ENCODE peak calls at places on chromosome 4, in seven cellular contexts. P, I, E, Q, X, D and G are unnamed samples.

GRCh38 chr4:14023036-14023435 is 395.5 kb upstream of the BOD1L1 start:
- DNase-seq in P (no peak), I (peak), E (no peak), Q (no peak), X (peak), D (no peak), G (no peak)

GRCh38 chr4:74005528-74005927 is 7.1 kb upstream of the CXCL5 start:
- DNase-seq in P (no peak), I (no peak), E (no peak), Q (no peak), X (no peak), D (no peak), G (no peak)

GRCh38 chr4:7872264-7872771 is 67.3 kb downstream of the AFAP1 start:
- DNase-seq in P (no peak), I (peak), E (no peak), Q (no peak), X (peak), D (peak), G (no peak)

GRCh38 chr4:130043796-130044195 is 947.8 kb downstream of the C4orf33 start:
- DNase-seq in P (no peak), I (peak), E (no peak), Q (no peak), X (peak), D (no peak), G (no peak)

GRCh38 chr4:186935881-186936280 is 212.2 kb upstream of the FAT1 start:
- DNase-seq in P (no peak), I (no peak), E (no peak), Q (no peak), X (no peak), D (no peak), G (no peak)

GRCh38 chr4:13162886-13163285 is 321.3 kb downstream of the RAB28 start:
- DNase-seq in P (no peak), I (no peak), E (no peak), Q (no peak), X (no peak), D (no peak), G (no peak)

GRCh38 chr4:176769519-176769918 is 23.2 kb downstream of the VEGFC start:
- DNase-seq in P (no peak), I (peak), E (no peak), Q (no peak), X (no peak), D (no peak), G (no peak)

GRCh38 chr4:131001371-131001770 is 1905.4 kb downstream of the C4orf33 start:
- DNase-seq in P (no peak), I (no peak), E (no peak), Q (no peak), X (no peak), D (no peak), G (no peak)

GRCh38 chr4:95358320-95358889 is 190.4 kb downstream of the UNC5C start:
- DNase-seq in P (no peak), I (no peak), E (no peak), Q (no peak), X (no peak), D (no peak), G (no peak)

GRCh38 chr4:175639346-175639745 is 172.7 kb downstream of the GPM6A start:
- DNase-seq in P (no peak), I (no peak), E (no peak), Q (no peak), X (peak), D (no peak), G (no peak)

GRCh38 chr4:54657556-54658313 is at the start of gene KIT:
- DNase-seq in P (peak), I (peak), E (no peak), Q (peak), X (peak), D (no peak), G (no peak)

GRCh38 chr4:15656038-15656470 is 897 bp upstream of the FBXL5 start:
- DNase-seq in P (no peak), I (no peak), E (no peak), Q (no peak), X (peak), D (no peak), G (no peak)

GRCh38 chr4:7684294-7684693 is 249.6 kb upstream of the PSAPL1 start:
- DNase-seq in P (no peak), I (no peak), E (no peak), Q (no peak), X (no peak), D (no peak), G (no peak)

GRCh38 chr4:166512267-166512666 is 639.2 kb downstream of the TLL1 start:
- DNase-seq in P (no peak), I (no peak), E (no peak), Q (no peak), X (no peak), D (no peak), G (no peak)

GRCh38 chr4:3232001-3232400 is 17.0 kb upstream of the MSANTD1 start:
- DNase-seq in P (no peak), I (no peak), E (no peak), Q (no peak), X (no peak), D (peak), G (no peak)

GRCh38 chr4:67776746-67777145 is 22.6 kb upstream of the GNRHR start:
- DNase-seq in P (no peak), I (no peak), E (no peak), Q (no peak), X (peak), D (no peak), G (no peak)

GRCh38 chr4:174365018-174365587 is 81.4 kb downstream of the CEP44 start:
- DNase-seq in P (no peak), I (peak), E (no peak), Q (peak), X (peak), D (no peak), G (no peak)

GRCh38 chr4:147831452-147832192 is 99.7 kb downstream of the ARHGAP10 start:
- DNase-seq in P (no peak), I (peak), E (no peak), Q (no peak), X (peak), D (no peak), G (peak)

GRCh38 chr4:7424553-7425111 is 10.1 kb downstream of the PSAPL1 start:
- DNase-seq in P (no peak), I (no peak), E (no peak), Q (no peak), X (no peak), D (peak), G (no peak)